ENCODE peak calls at places on chromosomes 7 and 10, in four cellular contexts. One of them, this sample, is unnamed.

GRCh38 chr10:6128591-6129383 is 40.0 kb downstream of the RBM17 start:
- DNase-seq in H1: no peak
- DNase-seq in IMR-90: peak
- DNase-seq in GM12878: no peak
- DNase-seq in this sample: no peak

GRCh38 chr10:4006051-4006450 is 221.0 kb upstream of the KLF6 start:
- DNase-seq in H1: no peak
- DNase-seq in IMR-90: no peak
- DNase-seq in GM12878: no peak
- DNase-seq in this sample: no peak

GRCh38 chr7:69994907-69995542 is 396.8 kb downstream of the AUTS2 start:
- DNase-seq in H1: no peak
- DNase-seq in IMR-90: no peak
- DNase-seq in GM12878: no peak
- DNase-seq in this sample: no peak

GRCh38 chr7:66187894-66188293 is 17.2 kb upstream of the TPST1 start:
- DNase-seq in H1: no peak
- DNase-seq in IMR-90: no peak
- DNase-seq in GM12878: no peak
- DNase-seq in this sample: no peak

GRCh38 chr10:49161411-49161997 is 26.7 kb downstream of the TMEM273 start:
- DNase-seq in H1: no peak
- DNase-seq in IMR-90: peak
- DNase-seq in GM12878: no peak
- DNase-seq in this sample: peak

GRCh38 chr7:108222236-108222892 is 92.2 kb upstream of the LAMB4 start:
- DNase-seq in H1: no peak
- DNase-seq in IMR-90: peak
- DNase-seq in GM12878: no peak
- DNase-seq in this sample: no peak

GRCh38 chr7:110065112-110065511 is 1025.8 kb upstream of the LRRN3 start:
- DNase-seq in H1: no peak
- DNase-seq in IMR-90: no peak
- DNase-seq in GM12878: no peak
- DNase-seq in this sample: no peak

GRCh38 chr10:126913316-126913715 is 8.1 kb downstream of the DOCK1 start:
- DNase-seq in H1: no peak
- DNase-seq in IMR-90: no peak
- DNase-seq in GM12878: no peak
- DNase-seq in this sample: no peak

GRCh38 chr7:29564455-29565185 is 985 bp downstream of the PRR15 start:
- DNase-seq in H1: no peak
- DNase-seq in IMR-90: peak
- DNase-seq in GM12878: no peak
- DNase-seq in this sample: no peak

GRCh38 chr7:30476401-30477145 is 2.0 kb downstream of the NOD1 start:
- DNase-seq in H1: no peak
- DNase-seq in IMR-90: no peak
- DNase-seq in GM12878: no peak
- DNase-seq in this sample: no peak

GRCh38 chr7:71828361-71828760 is 583.8 kb downstream of the CALN1 start:
- DNase-seq in H1: no peak
- DNase-seq in IMR-90: no peak
- DNase-seq in GM12878: no peak
- DNase-seq in this sample: no peak

GRCh38 chr10:71971311-71971731 is 7.1 kb downstream of the CHST3 start:
- DNase-seq in H1: no peak
- DNase-seq in IMR-90: no peak
- DNase-seq in GM12878: no peak
- DNase-seq in this sample: no peak
- TF ChIP-seq CHD1 in H1: no peak
- TF ChIP-seq CHD1 in IMR-90: no peak
- TF ChIP-seq CHD1 in GM12878: no peak
- TF ChIP-seq CHD1 in this sample: no peak

DNA sequence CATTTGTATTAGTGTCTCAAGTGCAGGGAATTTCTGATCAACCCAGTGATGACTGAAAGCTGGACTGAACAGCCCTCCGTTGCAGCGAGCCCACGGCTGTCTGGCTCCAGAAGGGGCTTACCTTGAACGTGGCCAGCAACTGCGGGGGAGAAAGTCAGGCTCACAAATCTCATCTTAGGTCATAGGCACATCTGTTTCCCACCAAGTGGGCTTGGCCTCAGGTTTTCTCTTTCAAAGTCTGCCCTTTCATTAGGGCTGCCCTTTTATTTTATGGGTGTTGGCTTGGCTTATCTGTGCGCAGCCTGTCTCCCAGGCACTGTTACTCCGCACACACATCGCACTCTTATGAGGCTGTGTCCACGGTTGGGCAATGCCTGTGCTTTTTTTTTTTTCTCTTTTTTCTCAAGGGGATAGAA is 178.0 kb downstream of the JCAD start:
- DNase-seq in H1: no peak
- DNase-seq in IMR-90: no peak
- DNase-seq in GM12878: no peak
- DNase-seq in this sample: no peak
- TF ChIP-seq CHD1 in H1: no peak
- TF ChIP-seq CHD1 in IMR-90: no peak
- TF ChIP-seq CHD1 in GM12878: no peak
- TF ChIP-seq CHD1 in this sample: no peak

DNA sequence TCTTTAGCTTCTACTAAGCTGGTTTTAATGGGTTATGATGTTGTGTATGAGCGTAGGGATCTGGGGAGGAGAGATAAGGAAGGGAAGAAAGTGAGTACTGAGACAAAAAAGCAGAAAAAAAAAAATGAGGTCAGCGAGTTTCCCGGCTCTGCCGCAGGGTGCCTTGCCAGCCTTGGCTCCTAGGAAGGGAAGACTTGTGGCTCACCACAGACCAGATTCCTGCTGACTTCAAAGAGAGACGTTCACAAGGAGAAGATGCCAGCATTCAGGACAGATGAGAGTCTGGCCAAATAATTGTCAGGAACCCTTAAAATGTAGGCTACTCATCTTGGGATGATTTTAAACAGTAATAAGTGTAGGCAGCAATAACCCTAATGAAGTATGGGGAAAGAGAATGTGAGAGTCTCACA is 11.4 kb upstream of the FAS start:
- DNase-seq in H1: no peak
- DNase-seq in IMR-90: peak
- DNase-seq in GM12878: no peak
- DNase-seq in this sample: peak
- TF ChIP-seq CHD1 in H1: no peak
- TF ChIP-seq CHD1 in IMR-90: no peak
- TF ChIP-seq CHD1 in GM12878: no peak
- TF ChIP-seq CHD1 in this sample: no peak

GRCh38 chr10:132706701-132707100 is 79.2 kb downstream of the NKX6-2 start:
- DNase-seq in H1: no peak
- DNase-seq in IMR-90: no peak
- DNase-seq in GM12878: no peak
- DNase-seq in this sample: no peak

GRCh38 chr10:132705943-132706342 is 80.0 kb downstream of the NKX6-2 start:
- DNase-seq in H1: no peak
- DNase-seq in IMR-90: no peak
- DNase-seq in GM12878: no peak
- DNase-seq in this sample: no peak

GRCh38 chr10:132703305-132704007 is 82.5 kb downstream of the NKX6-2 start:
- DNase-seq in H1: no peak
- DNase-seq in IMR-90: no peak
- DNase-seq in GM12878: no peak
- DNase-seq in this sample: no peak

GRCh38 chr10:132704008-132704814 is 81.7 kb downstream of the NKX6-2 start:
- DNase-seq in H1: no peak
- DNase-seq in IMR-90: no peak
- DNase-seq in GM12878: no peak
- DNase-seq in this sample: no peak

DNA sequence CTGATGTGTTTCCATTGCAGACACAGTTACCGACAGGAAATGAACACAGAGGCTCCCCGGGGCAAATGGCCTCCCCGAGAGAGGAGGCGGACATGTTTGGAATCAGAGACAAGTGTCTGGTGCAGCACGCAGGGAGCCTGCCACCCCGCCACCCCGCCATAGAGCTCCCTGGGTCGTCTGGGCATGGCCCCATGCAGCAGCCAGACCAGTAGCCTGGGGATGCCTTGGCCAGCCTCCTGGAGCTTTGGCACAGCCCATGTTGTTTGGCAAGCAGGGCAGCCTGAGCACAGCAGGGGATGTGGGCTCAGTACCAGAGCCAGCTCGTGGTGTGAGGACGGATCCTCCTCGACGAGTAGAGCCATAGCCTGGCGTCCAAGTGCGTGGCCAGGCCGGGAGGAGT is 80.8 kb downstream of the NKX6-2 start:
- DNase-seq in H1: no peak
- DNase-seq in IMR-90: no peak
- DNase-seq in GM12878: no peak
- DNase-seq in this sample: no peak
- TF ChIP-seq CHD1 in H1: no peak
- TF ChIP-seq CHD1 in IMR-90: no peak
- TF ChIP-seq CHD1 in GM12878: no peak
- TF ChIP-seq CHD1 in this sample: no peak

GRCh38 chr7:2926120-2926897 is 82.2 kb upstream of the GNA12 start:
- DNase-seq in H1: no peak
- DNase-seq in IMR-90: no peak
- DNase-seq in GM12878: no peak
- DNase-seq in this sample: no peak
- TF ChIP-seq CHD1 in H1: no peak
- TF ChIP-seq CHD1 in IMR-90: no peak
- TF ChIP-seq CHD1 in GM12878: no peak
- TF ChIP-seq CHD1 in this sample: no peak

DNA sequence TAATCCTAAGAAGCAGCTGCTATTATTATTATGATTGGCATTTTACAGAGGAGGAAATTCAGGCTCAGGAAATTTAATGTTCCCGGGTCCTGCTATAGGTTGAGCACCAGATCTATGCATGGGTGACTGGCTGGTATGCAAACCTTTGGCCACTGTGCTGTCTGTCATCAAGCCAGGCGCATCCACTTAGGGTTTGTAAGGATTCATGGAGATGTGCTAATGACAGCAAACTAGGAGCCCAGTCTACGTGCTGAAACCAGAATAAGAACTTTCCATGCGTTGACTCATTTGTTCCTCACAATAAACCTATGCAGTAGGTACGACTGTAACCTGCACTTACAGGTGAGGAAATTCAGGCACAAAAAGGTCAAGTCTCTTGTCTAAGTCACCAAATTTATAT is 64.5 kb upstream of the ZMIZ1 start:
- DNase-seq in H1: no peak
- DNase-seq in IMR-90: no peak
- DNase-seq in GM12878: no peak
- DNase-seq in this sample: no peak
- TF ChIP-seq CHD1 in H1: no peak
- TF ChIP-seq CHD1 in IMR-90: no peak
- TF ChIP-seq CHD1 in GM12878: no peak
- TF ChIP-seq CHD1 in this sample: no peak

GRCh38 chr7:73847941-73848723 is 5.8 kb upstream of the METTL27 start:
- DNase-seq in H1: no peak
- DNase-seq in IMR-90: no peak
- DNase-seq in GM12878: no peak
- DNase-seq in this sample: no peak

GRCh38 chr7:73852500-73852899 is 8.5 kb upstream of the TMEM270 start:
- DNase-seq in H1: no peak
- DNase-seq in IMR-90: no peak
- DNase-seq in GM12878: no peak
- DNase-seq in this sample: no peak

GRCh38 chr7:73850212-73850611 is 7.9 kb upstream of the METTL27 start:
- DNase-seq in H1: no peak
- DNase-seq in IMR-90: no peak
- DNase-seq in GM12878: no peak
- DNase-seq in this sample: no peak

GRCh38 chr7:73850781-73851207 is 8.5 kb upstream of the METTL27 start:
- DNase-seq in H1: no peak
- DNase-seq in IMR-90: peak
- DNase-seq in GM12878: no peak
- DNase-seq in this sample: peak

GRCh38 chr7:73851410-73852338 is 9.3 kb upstream of the TMEM270 start:
- DNase-seq in H1: no peak
- DNase-seq in IMR-90: peak
- DNase-seq in GM12878: peak
- DNase-seq in this sample: peak
- TF ChIP-seq CHD1 in H1: no peak
- TF ChIP-seq CHD1 in IMR-90: no peak
- TF ChIP-seq CHD1 in GM12878: no peak
- TF ChIP-seq CHD1 in this sample: no peak

GRCh38 chr10:71070741-71071140 is 141.6 kb upstream of the UNC5B start:
- DNase-seq in H1: no peak
- DNase-seq in IMR-90: no peak
- DNase-seq in GM12878: no peak
- DNase-seq in this sample: no peak

GRCh38 chr10:71072820-71073205 is 139.6 kb upstream of the UNC5B start:
- DNase-seq in H1: no peak
- DNase-seq in IMR-90: no peak
- DNase-seq in GM12878: no peak
- DNase-seq in this sample: no peak

GRCh38 chr10:71074176-71074755 is 138.1 kb upstream of the UNC5B start:
- DNase-seq in H1: peak
- DNase-seq in IMR-90: no peak
- DNase-seq in GM12878: no peak
- DNase-seq in this sample: peak

GRCh38 chr10:71073451-71074175 is 138.8 kb upstream of the UNC5B start:
- DNase-seq in H1: no peak
- DNase-seq in IMR-90: no peak
- DNase-seq in GM12878: no peak
- DNase-seq in this sample: no peak

DNA sequence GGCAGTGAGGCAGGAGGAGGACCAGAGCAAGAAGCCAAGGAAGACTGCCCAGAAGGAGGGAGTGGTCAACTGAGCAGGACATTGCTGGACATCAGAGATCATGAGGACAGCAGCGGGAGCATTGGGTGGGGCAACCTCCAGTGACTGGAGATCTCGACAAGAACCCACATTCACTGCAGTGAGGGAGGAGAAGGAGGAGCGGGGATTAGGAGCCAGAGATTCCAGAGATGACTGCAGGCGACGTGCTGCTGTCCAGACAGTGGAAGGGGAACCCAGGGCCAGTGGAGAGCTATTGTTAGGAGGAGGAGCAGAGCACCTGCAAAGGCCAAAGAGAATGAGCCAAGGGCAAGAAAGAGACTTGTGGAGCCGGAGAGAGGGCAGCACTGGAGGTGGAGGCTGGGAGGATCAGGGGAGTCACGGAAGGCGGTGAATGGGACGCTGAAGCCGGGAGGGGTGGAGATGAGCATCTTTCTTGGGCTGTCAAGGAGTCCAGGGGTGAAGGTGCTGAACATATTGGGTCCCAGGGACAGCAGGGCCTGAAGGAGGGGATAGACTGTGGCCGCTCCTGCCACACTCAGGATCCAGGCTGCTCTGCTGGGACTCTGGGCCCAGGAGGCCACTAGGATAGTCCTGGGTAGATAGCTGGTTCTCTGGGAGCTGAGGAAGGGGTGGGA is 140.1 kb upstream of the UNC5B start:
- DNase-seq in H1: no peak
- DNase-seq in IMR-90: no peak
- DNase-seq in GM12878: no peak
- DNase-seq in this sample: no peak
- TF ChIP-seq CHD1 in H1: no peak
- TF ChIP-seq CHD1 in IMR-90: no peak
- TF ChIP-seq CHD1 in GM12878: no peak
- TF ChIP-seq CHD1 in this sample: no peak

This sample was measured in K562.